ENCODE peak calls at places on chromosomes 6 and 20, in seven cellular contexts. P is activated CD4-positive, alpha-beta T cell treated with anti-CD3 and anti-CD28 coated beads, Interleukin-2, amount 50 U/mL, for 4 hours; V is progenitor cell of endocrine pancreas; U is NCI-H2081 treated with DMSO at 0.1 percent for 48 hours; G is Kasumi-1; I is stimulated activated CD4-positive, alpha-beta T cell treated with anti-CD3 and anti-CD28 coated beads, Interleukin-1b, Interleukin-23, amount 100 ng/mL, for 1 hour; S is ELR. Z is an unnamed sample.

GRCh38 chr6:8215631-8216030 is 113.3 kb upstream of the EEF1E1 start:
- DNase-seq in P (no peak), V (no peak), U (no peak), G (no peak), I (no peak), S (peak; percentile 22), Z (peak; percentile 82)

GRCh38 chr20:22404609-22405170 is 179.7 kb downstream of the FOXA2 start:
- DNase-seq in P (no peak), V (no peak), U (no peak), G (no peak), I (no peak), S (no peak), Z (no peak)

GRCh38 chr20:21063276-21063675 is 42.9 kb downstream of the LINC00237 start:
- DNase-seq in P (no peak), V (no peak), U (no peak), G (no peak), I (no peak), S (no peak), Z (no peak)

GRCh38 chr6:113860165-113860955 is 3.2 kb downstream of the MARCKS start:
- DNase-seq in P (no peak), V (peak; percentile 15), U (no peak), G (no peak), I (no peak), S (peak; percentile 55), Z (peak; percentile 86)

GRCh38 chr20:5864428-5864827 is 85.9 kb downstream of the TRMT6 start:
- DNase-seq in P (no peak), V (no peak), U (no peak), G (no peak), I (no peak), S (no peak), Z (no peak)

GRCh38 chr20:50320910-50321796 is 130.5 kb downstream of the CEBPB start:
- DNase-seq in P (no peak), V (peak; percentile 41), U (no peak), G (no peak), I (no peak), S (peak; percentile 98), Z (peak; percentile 98)

GRCh38 chr6:158014505-158015187 is 33.0 kb downstream of the SYNJ2 start:
- DNase-seq in P (no peak), V (no peak), U (no peak), G (no peak), I (no peak), S (peak; percentile 41), Z (no peak)

GRCh38 chr6:422423-423061 is 31.0 kb downstream of the IRF4 start:
- DNase-seq in P (peak; percentile 65), V (no peak), U (no peak), G (no peak), I (no peak), S (peak; percentile 88), Z (peak; percentile 100)

GRCh38 chr6:26311385-26312095 is 53.5 kb upstream of the BTN3A2 start:
- DNase-seq in P (peak; percentile 39), V (no peak), U (peak; percentile 65), G (peak; percentile 76), I (no peak), S (peak; percentile 84), Z (no peak)

Z was measured in osteoblast.